ENCODE peak calls at places on chromosomes 13 and 19, in ten cellular contexts. E, S, R, V, N, G, W, B, H and Q are unnamed samples.

GRCh38 chr13:58437436-58437835 is 805.9 kb downstream of the PCDH17 start:
- DNase-seq in E (no peak), S (no peak), R (no peak), V (no peak), N (no peak), G (no peak), W (no peak), B (no peak), H (peak), Q (no peak)

GRCh38 chr13:34011552-34012085 is 193.7 kb downstream of the RFC3 start:
- DNase-seq in E (no peak), S (no peak), R (no peak), V (no peak), N (no peak), G (no peak), W (no peak), B (no peak), H (no peak), Q (no peak)

GRCh38 chr13:98285852-98286594 is 109.0 kb upstream of the RNF113B start:
- DNase-seq in E (no peak), S (no peak), R (no peak), V (no peak), N (no peak), G (no peak), W (no peak), B (no peak), H (no peak), Q (no peak)

GRCh38 chr13:86591862-86592261 is 792.6 kb upstream of the SLITRK6 start:
- DNase-seq in E (no peak), S (no peak), R (no peak), V (no peak), N (no peak), G (no peak), W (no peak), B (no peak), H (no peak), Q (no peak)

GRCh38 chr19:50696065-50696425 is 23.6 kb downstream of the SHANK1 start:
- DNase-seq in E (no peak), S (no peak), R (no peak), V (no peak), N (no peak), G (no peak), W (no peak), B (no peak), H (no peak), Q (no peak)

GRCh38 chr13:30654430-30654829 is 36.7 kb downstream of the USPL1 start:
- DNase-seq in E (no peak), S (no peak), R (no peak), V (no peak), N (no peak), G (no peak), W (no peak), B (no peak), H (no peak), Q (no peak)

GRCh38 chr19:6521718-6522646 is 8.8 kb upstream of the TNFSF9 start:
- DNase-seq in E (no peak), S (peak), R (no peak), V (no peak), N (no peak), G (no peak), W (peak), B (no peak), H (no peak), Q (no peak)

GRCh38 chr13:111022241-111022640 is 92.9 kb upstream of the ARHGEF7 start:
- DNase-seq in E (no peak), S (no peak), R (no peak), V (no peak), N (no peak), G (no peak), W (no peak), B (no peak), H (no peak), Q (no peak)

GRCh38 chr13:24085662-24086061 is 74.9 kb upstream of the SPATA13 start:
- DNase-seq in E (no peak), S (no peak), R (no peak), V (no peak), N (no peak), G (no peak), W (no peak), B (no peak), H (no peak), Q (no peak)

GRCh38 chr19:21587117-21587461 is 81.7 kb downstream of the ZNF429 start:
- DNase-seq in E (no peak), S (no peak), R (peak), V (no peak), N (no peak), G (no peak), W (no peak), B (no peak), H (peak), Q (no peak)

GRCh38 chr13:98707309-98707999 is 45.0 kb downstream of the SLC15A1 start:
- DNase-seq in E (no peak), S (no peak), R (no peak), V (no peak), N (no peak), G (no peak), W (no peak), B (no peak), H (no peak), Q (peak)

GRCh38 chr13:107964356-107964755 is 251.0 kb downstream of the LIG4 start:
- DNase-seq in E (no peak), S (no peak), R (no peak), V (no peak), N (no peak), G (no peak), W (no peak), B (no peak), H (peak), Q (no peak)

GRCh38 chr19:14395710-14396338 is 14.6 kb downstream of the ADGRE5 start:
- DNase-seq in E (no peak), S (no peak), R (no peak), V (no peak), N (no peak), G (no peak), W (no peak), B (no peak), H (no peak), Q (no peak)

GRCh38 chr19:47436712-47437401 is 17.5 kb upstream of the MEIS3 start:
- DNase-seq in E (peak), S (peak), R (peak), V (no peak), N (peak), G (no peak), W (no peak), B (peak), H (peak), Q (peak)

GRCh38 chr13:105452895-105453294 is 1082.6 kb downstream of the EFNB2 start:
- DNase-seq in E (no peak), S (no peak), R (no peak), V (no peak), N (no peak), G (no peak), W (no peak), B (no peak), H (no peak), Q (no peak)

GRCh38 chr19:10353793-10354391 is 14.5 kb upstream of the ICAM3 start:
- DNase-seq in E (peak), S (peak), R (no peak), V (no peak), N (no peak), G (no peak), W (no peak), B (no peak), H (peak), Q (no peak)

GRCh38 chr19:58261968-58262921 is 16.5 kb upstream of the ZNF8 start:
- DNase-seq in E (no peak), S (peak), R (no peak), V (no peak), N (no peak), G (no peak), W (no peak), B (peak), H (no peak), Q (no peak)

GRCh38 chr19:4971424-4971793 is 2.5 kb downstream of the KDM4B start:
- DNase-seq in E (no peak), S (peak), R (no peak), V (no peak), N (no peak), G (no peak), W (no peak), B (no peak), H (peak), Q (no peak)

GRCh38 chr13:43085545-43085944 is 62.2 kb downstream of the DNAJC15 start:
- DNase-seq in E (no peak), S (peak), R (no peak), V (peak), N (no peak), G (no peak), W (no peak), B (peak), H (peak), Q (no peak)

GRCh38 chr19:56294557-56294956 is 20.1 kb downstream of the ZSCAN5A start:
- DNase-seq in E (no peak), S (peak), R (no peak), V (no peak), N (no peak), G (no peak), W (no peak), B (no peak), H (no peak), Q (no peak)

GRCh38 chr19:28977826-28978225 is 235.1 kb downstream of the UQCRFS1 start:
- DNase-seq in E (no peak), S (peak), R (no peak), V (no peak), N (no peak), G (no peak), W (no peak), B (no peak), H (peak), Q (no peak)

GRCh38 chr19:51294211-51294976 is 17.1 kb upstream of the IGLON5 start:
- DNase-seq in E (no peak), S (peak), R (no peak), V (no peak), N (no peak), G (no peak), W (no peak), B (no peak), H (no peak), Q (no peak)

GRCh38 chr19:38571682-38572081 is 46.1 kb downstream of the MAP4K1 start:
- DNase-seq in E (no peak), S (no peak), R (no peak), V (no peak), N (no peak), G (no peak), W (no peak), B (no peak), H (no peak), Q (no peak)

GRCh38 chr19:6714749-6715555 is 5.5 kb downstream of the C3 start:
- DNase-seq in E (no peak), S (no peak), R (no peak), V (no peak), N (no peak), G (no peak), W (no peak), B (no peak), H (no peak), Q (no peak)

GRCh38 chr13:29594710-29595379 is 643 bp downstream of the SLC7A1 start:
- DNase-seq in E (peak), S (peak), R (peak), V (no peak), N (no peak), G (no peak), W (peak), B (no peak), H (peak), Q (peak)

GRCh38 chr19:4023600-4024398 is 16.3 kb downstream of the PIAS4 start:
- DNase-seq in E (no peak), S (no peak), R (no peak), V (no peak), N (no peak), G (no peak), W (no peak), B (no peak), H (no peak), Q (no peak)

GRCh38 chr13:97367016-97367415 is 67.0 kb upstream of the RAP2A start:
- DNase-seq in E (no peak), S (peak), R (no peak), V (no peak), N (no peak), G (peak), W (no peak), B (no peak), H (peak), Q (no peak)

GRCh38 chr19:47084879-47085439 is 28.6 kb downstream of the ZC3H4 start:
- DNase-seq in E (no peak), S (no peak), R (no peak), V (no peak), N (no peak), G (no peak), W (no peak), B (no peak), H (no peak), Q (no peak)

GRCh38 chr13:106736941-106737340 is 169.0 kb upstream of the ARGLU1 start:
- DNase-seq in E (no peak), S (no peak), R (no peak), V (no peak), N (no peak), G (no peak), W (no peak), B (no peak), H (no peak), Q (no peak)

GRCh38 chr13:103859952-103860351 is 793.7 kb upstream of the SLC10A2 start:
- DNase-seq in E (no peak), S (no peak), R (no peak), V (no peak), N (no peak), G (no peak), W (no peak), B (no peak), H (no peak), Q (no peak)

GRCh38 chr19:16452321-16452720 is 19.4 kb downstream of the EPS15L1 start:
- DNase-seq in E (no peak), S (no peak), R (no peak), V (no peak), N (no peak), G (no peak), W (no peak), B (no peak), H (peak), Q (peak)

GRCh38 chr13:52359534-52359933 is 46.4 kb downstream of the THSD1 start:
- DNase-seq in E (no peak), S (no peak), R (no peak), V (no peak), N (no peak), G (no peak), W (no peak), B (no peak), H (peak), Q (no peak)

GRCh38 chr19:12969292-12969988 is at the start of gene DAND5:
- DNase-seq in E (no peak), S (no peak), R (no peak), V (no peak), N (no peak), G (no peak), W (no peak), B (no peak), H (no peak), Q (no peak)